ENCODE peak calls at places on chromosome 18, in four cellular contexts. D is K562, G is GM12878, R is HEK293T. I is an unnamed sample.

GRCh38 chr18:77000527-77000926 is 132.1 kb downstream of the MBP start:
- DNase-seq in G (no peak), R (peak), D (peak), I (no peak)

GRCh38 chr18:39600894-39601293 is 2035.3 kb upstream of the CELF4 start:
- DNase-seq in R (no peak), D (no peak), G (no peak), I (no peak)

GRCh38 chr18:48441405-48441881 is 32.3 kb upstream of the ZBTB7C start:
- DNase-seq in R (no peak), D (no peak), G (no peak), I (no peak)

GRCh38 chr18:58848685-58849084 is 16.0 kb upstream of the ZNF532 start:
- DNase-seq in D (no peak), R (no peak), G (no peak), I (no peak)

GRCh38 chr18:77068321-77068841 is 64.2 kb downstream of the MBP start:
- DNase-seq in D (no peak), G (peak), R (no peak), I (no peak)

GRCh38 chr18:3720818-3721545 is 271.0 kb downstream of the TGIF1 start:
- DNase-seq in G (no peak), R (no peak), D (no peak), I (no peak)

GRCh38 chr18:48563027-48563426 is 24.2 kb downstream of the CTIF start:
- DNase-seq in G (no peak), D (peak), R (no peak), I (no peak)

GRCh38 chr18:12032786-12033642 is 51.7 kb downstream of the IMPA2 start:
- DNase-seq in D (no peak), G (no peak), R (no peak), I (no peak)

GRCh38 chr18:26869640-26870039 is 4.1 kb upstream of the AQP4 start:
- DNase-seq in D (no peak), G (no peak), R (no peak), I (no peak)

GRCh38 chr18:72692086-72692485 is 147.9 kb upstream of the CBLN2 start:
- DNase-seq in R (no peak), G (no peak), D (no peak), I (no peak)

GRCh38 chr18:73690222-73690621 is 457.4 kb downstream of the FBXO15 start:
- DNase-seq in R (no peak), D (no peak), G (no peak), I (no peak)

GRCh38 chr18:13541621-13542519 is 184.5 kb downstream of the FAM210A start:
- DNase-seq in G (no peak), D (no peak), R (no peak), I (peak)

GRCh38 chr18:58682429-58683069 is 11.3 kb downstream of the MALT1 start:
- DNase-seq in R (peak), D (no peak), G (no peak), I (peak)

GRCh38 chr18:45332911-45333310 is 282.4 kb upstream of the SLC14A2 start:
- DNase-seq in R (no peak), G (no peak), D (no peak), I (no peak)

GRCh38 chr18:9673296-9674251 is 34.5 kb upstream of the RAB31 start:
- DNase-seq in R (no peak), G (peak), D (no peak), I (peak)

GRCh38 chr18:45785015-45785597 is 40.4 kb upstream of the SIGLEC15 start:
- DNase-seq in D (no peak), R (no peak), G (no peak), I (no peak)

GRCh38 chr18:50806208-50806616 is 13.6 kb downstream of the MRO start:
- DNase-seq in R (no peak), G (no peak), D (peak), I (peak)

GRCh38 chr18:3151379-3152264 is 68.1 kb downstream of the MYOM1 start:
- DNase-seq in R (peak), G (no peak), D (peak), I (peak)

GRCh38 chr18:33578371-33579146 is 540 bp downstream of the ASXL3 start:
- DNase-seq in R (peak), D (no peak), G (no peak), I (peak)

GRCh38 chr18:42675810-42676209 is 439.7 kb downstream of the RIT2 start:
- DNase-seq in R (no peak), G (no peak), D (no peak), I (no peak)

GRCh38 chr18:35289293-35290069 is 548 bp downstream of the ZSCAN30 start:
- DNase-seq in D (peak), R (peak), G (no peak), I (peak)

GRCh38 chr18:8091042-8091441 is 518.2 kb upstream of the RAB12 start:
- DNase-seq in D (no peak), G (no peak), R (no peak), I (no peak)

GRCh38 chr18:56233595-56233994 is 404.8 kb downstream of the TXNL1 start:
- DNase-seq in G (no peak), R (no peak), D (no peak), I (no peak)

GRCh38 chr18:36499938-36500337 is 202.4 kb downstream of the FHOD3 start:
- DNase-seq in G (peak), R (no peak), D (no peak), I (no peak)

GRCh38 chr18:32688821-32689220 is 84.0 kb downstream of the KLHL14 start:
- DNase-seq in R (no peak), D (no peak), G (no peak), I (no peak)

GRCh38 chr18:49859006-49859359 is 45.6 kb upstream of the ACAA2 start:
- DNase-seq in G (no peak), D (no peak), R (no peak), I (no peak)

GRCh38 chr18:35122586-35123224 is 81.5 kb downstream of the MAPRE2 start:
- DNase-seq in D (peak), G (no peak), R (no peak), I (no peak)

GRCh38 chr18:4096501-4096900 is 358.6 kb downstream of the DLGAP1 start:
- DNase-seq in D (no peak), G (no peak), R (no peak), I (no peak)

GRCh38 chr18:31598021-31598805 is 6.5 kb downstream of the TTR start:
- DNase-seq in G (no peak), R (no peak), D (no peak), I (no peak)

GRCh38 chr18:3529597-3529996 is 79.6 kb downstream of the TGIF1 start:
- DNase-seq in D (no peak), R (no peak), G (no peak), I (no peak)

GRCh38 chr18:9319333-9319732 is 15.2 kb upstream of the TWSG1 start:
- DNase-seq in R (no peak), D (no peak), G (no peak), I (no peak)

GRCh38 chr18:74249181-74249968 is 42.4 kb downstream of the CYB5A start:
- DNase-seq in R (no peak), D (no peak), G (no peak), I (peak)

GRCh38 chr18:5584751-5585417 is 41.1 kb upstream of the EPB41L3 start:
- DNase-seq in G (no peak), D (no peak), R (no peak), I (no peak)

GRCh38 chr18:12283256-12283655 is 24.8 kb upstream of the TUBB6 start:
- DNase-seq in D (peak), R (peak), G (no peak), I (peak)

DNA sequence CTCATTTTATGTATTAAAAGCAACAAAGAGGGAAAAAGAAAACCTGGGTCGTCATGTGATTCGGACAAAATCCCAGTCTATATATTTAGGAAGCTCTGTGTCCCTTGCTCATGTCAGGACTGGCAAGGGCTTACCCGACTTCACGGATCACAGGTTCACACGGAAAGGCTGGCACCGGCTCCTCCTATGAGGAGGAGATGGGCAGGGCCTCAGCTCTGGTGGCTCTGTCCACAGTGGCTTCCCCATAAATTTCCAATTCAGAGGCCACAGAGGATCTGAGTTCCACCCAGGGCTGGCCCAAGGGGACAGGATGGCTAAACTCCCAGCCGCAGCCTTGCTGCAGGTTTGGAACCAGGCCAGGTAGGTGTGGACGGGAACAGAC is 186.8 kb downstream of the BCL2 start:
- DNase-seq in G (no peak), R (no peak), D (no peak), I (no peak)
- TF ChIP-seq FOXK2 in G (no peak), R (no peak), D (no peak), I (no peak)

GRCh38 chr18:79576686-79577351 is 102.8 kb upstream of the CTDP1 start:
- DNase-seq in R (no peak), D (no peak), G (no peak), I (no peak)
- TF ChIP-seq FOXK2 in R (no peak), D (no peak), G (no peak), I (no peak)

GRCh38 chr18:79367989-79368388 is 27.7 kb upstream of the NFATC1 start:
- DNase-seq in G (no peak), R (no peak), D (no peak), I (no peak)
- TF ChIP-seq FOXK2 in G (no peak), R (no peak), D (no peak), I (no peak)

GRCh38 chr18:23227729-23228075 is 92.4 kb downstream of the CABLES1 start:
- DNase-seq in G (no peak), R (no peak), D (no peak), I (peak)
- TF ChIP-seq FOXK2 in G (no peak), R (no peak), D (no peak), I (no peak)

DNA sequence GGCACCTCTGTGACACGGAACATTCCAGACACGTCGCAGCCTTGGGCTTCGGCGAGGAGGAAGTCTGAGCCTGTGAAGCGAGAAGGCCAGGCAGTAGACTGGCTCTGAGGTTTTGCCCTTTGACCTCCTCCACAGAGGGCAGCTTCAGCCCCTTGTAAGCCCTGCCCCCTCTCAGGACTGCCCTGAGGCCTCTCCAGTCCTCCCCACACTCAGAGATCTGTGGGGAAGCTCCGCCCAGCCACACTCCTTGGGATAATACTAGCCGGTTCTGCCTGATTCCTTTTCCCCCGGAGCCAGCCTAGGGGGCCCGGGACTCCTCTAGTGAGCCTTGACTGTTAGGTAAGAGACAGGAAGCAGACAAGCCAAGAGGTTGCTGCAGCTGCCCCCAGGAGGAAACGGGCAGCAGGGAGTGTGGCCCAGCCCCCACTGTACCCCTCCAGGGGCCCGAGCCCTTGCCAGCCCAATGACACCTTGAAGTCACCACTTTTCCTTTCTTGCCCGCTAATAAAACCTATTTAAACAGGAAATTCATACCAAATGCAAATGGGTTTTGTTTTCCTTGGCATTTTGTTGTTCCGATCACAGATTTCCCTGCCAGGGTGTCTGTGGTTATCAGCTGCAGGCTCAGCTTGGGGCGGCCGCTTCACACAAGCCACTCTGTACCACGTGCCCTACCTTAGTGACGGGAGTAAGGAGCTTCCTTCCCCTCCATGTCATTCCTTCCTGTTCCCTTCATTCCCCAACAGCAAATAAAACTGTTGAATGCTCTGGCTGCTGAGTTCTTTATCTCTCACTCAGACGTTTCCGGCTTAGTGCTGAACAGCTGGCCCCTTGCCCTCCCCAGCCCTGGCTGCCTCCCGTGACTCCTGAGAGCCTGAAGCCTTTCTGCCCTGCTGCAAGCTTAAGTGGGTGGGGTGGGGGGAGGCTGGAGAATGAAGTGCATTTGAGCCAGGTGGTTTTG is 124.7 kb downstream of the CABLES1 start:
- DNase-seq in R (no peak), G (no peak), D (peak), I (peak)
- TF ChIP-seq FOXK2 in R (no peak), G (no peak), D (no peak), I (no peak)

DNA sequence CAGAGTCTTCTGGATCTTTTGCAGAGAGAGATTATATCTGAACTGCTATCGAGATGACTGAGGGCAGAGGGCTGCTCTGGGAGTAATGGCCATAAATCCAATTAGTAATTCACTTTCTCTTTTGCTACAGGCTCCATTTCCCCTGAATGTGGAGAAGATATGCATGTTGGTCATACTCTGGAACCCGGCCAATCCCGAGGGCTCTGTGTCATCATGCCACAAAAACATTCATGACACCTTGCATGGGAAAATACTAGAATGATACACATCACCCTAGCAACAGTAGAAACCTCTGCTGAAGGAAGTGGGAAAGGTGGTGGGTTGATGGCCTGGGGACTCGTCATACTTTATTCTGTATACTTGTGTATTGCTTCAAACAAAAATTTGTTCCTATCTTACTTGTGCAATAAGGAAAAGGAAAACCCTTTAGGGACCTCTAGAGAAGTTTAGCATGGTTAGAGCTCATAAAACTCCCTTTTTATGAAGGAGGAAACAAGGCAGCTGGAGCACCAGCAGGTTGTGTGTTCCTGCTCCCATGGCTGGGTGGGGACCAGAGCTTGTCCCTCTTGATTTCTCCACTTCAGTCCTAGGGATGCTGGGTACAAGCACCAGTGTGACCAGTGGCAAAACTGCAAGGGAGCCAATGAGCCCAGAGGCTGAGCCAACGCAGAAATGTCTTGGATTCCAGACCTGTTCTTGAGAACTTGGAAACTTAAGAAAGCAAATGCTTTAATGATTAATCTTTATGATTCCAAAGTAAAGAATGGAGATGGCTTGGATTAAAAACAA is 25.9 kb downstream of the CTAGE1 start:
- DNase-seq in G (no peak), D (no peak), R (peak), I (no peak)
- TF ChIP-seq FOXK2 in G (no peak), D (no peak), R (no peak), I (no peak)

DNA sequence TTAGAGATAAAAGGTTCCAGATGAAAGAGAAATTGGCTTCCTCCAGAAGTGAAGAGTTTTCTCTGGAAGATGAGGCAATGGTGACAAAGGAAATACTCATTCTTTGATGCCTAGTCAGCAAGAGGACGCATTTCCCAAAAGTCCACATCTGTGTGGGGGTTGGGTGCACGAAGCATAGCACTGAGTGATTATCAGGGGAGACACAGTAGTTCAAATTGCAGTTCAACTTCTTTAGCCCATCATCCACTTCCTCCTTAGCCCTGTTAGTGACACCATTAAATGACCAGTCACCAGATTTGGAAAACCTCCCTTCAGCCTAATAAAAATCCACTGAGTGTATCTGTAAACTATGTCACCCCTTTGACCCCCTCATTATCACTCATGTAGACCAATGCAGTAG is 80.9 kb upstream of the PHLPP1 start:
- DNase-seq in D (no peak), G (no peak), R (no peak), I (no peak)
- TF ChIP-seq FOXK2 in D (no peak), G (no peak), R (no peak), I (no peak)

GRCh38 chr18:65436430-65436829 is 314.4 kb upstream of the CDH7 start:
- DNase-seq in D (no peak), G (no peak), R (peak), I (peak)

GRCh38 chr18:65435529-65435928 is 315.3 kb upstream of the CDH7 start:
- DNase-seq in R (no peak), D (no peak), G (no peak), I (no peak)

GRCh38 chr18:65439184-65439583 is 311.6 kb upstream of the CDH7 start:
- DNase-seq in D (no peak), R (no peak), G (no peak), I (no peak)
- TF ChIP-seq FOXK2 in D (no peak), R (no peak), G (no peak), I (no peak)